ENCODE peak calls at places on chromosome 15, in six cellular contexts. Z is left lung; N is HepG2; P is K562; D is CD8-positive, alpha-beta T cell; T is heart right ventricle. Y is an unnamed sample.
A peak's percentile ranks its signal among the peaks of the same experiment; 100 is the strongest.

GRCh38 chr15:60044636-60045273 is 40.6 kb downstream of the FOXB1 start:
- ATAC-seq in T (no peak), Z (no peak), N (no peak), D (peak; percentile 67), P (no peak), Y (no peak)

GRCh38 chr15:74540761-74541493 is at the start of gene ARID3B:
- ATAC-seq in Z (peak; percentile 97), P (peak; percentile 96), N (peak; percentile 99), D (peak; percentile 82), T (peak; percentile 99), Y (peak; percentile 99)

GRCh38 chr15:59191855-59192237 is 14.8 kb upstream of the LDHAL6B start:
- ATAC-seq in P (no peak), Z (peak; percentile 46), N (no peak), T (no peak), D (no peak), Y (no peak)

GRCh38 chr15:78243491-78243941 is 9.2 kb upstream of the ACSBG1 start:
- ATAC-seq in D (no peak), P (peak; percentile 69), Z (peak; percentile 23), N (peak; percentile 50), T (peak; percentile 74), Y (no peak)

GRCh38 chr15:41512078-41512394 is 1.6 kb downstream of the LTK start:
- ATAC-seq in D (no peak), P (no peak), T (no peak), Z (peak; percentile 13), N (peak; percentile 5), Y (peak; percentile 19)

GRCh38 chr15:90686435-90687218 is 30.5 kb upstream of the BLM start:
- ATAC-seq in T (no peak), Z (no peak), D (peak; percentile 92), N (no peak), P (peak; percentile 51), Y (no peak)

GRCh38 chr15:55999635-56000034 is 6.2 kb upstream of the NEDD4 start:
- ATAC-seq in Z (no peak), T (no peak), N (no peak), D (no peak), P (peak; percentile 16), Y (no peak)

GRCh38 chr15:49610166-49610918 is 10.3 kb downstream of the FAM227B start:
- ATAC-seq in N (no peak), D (no peak), P (no peak), Z (no peak), T (no peak), Y (no peak)

GRCh38 chr15:59168536-59168935 is 38.1 kb upstream of the LDHAL6B start:
- ATAC-seq in T (no peak), P (no peak), N (peak; percentile 65), D (no peak), Z (peak; percentile 34), Y (no peak)

GRCh38 chr15:100461049-100461448 is 67.7 kb downstream of the CERS3 start:
- ATAC-seq in Z (no peak), T (no peak), P (no peak), N (no peak), D (no peak), Y (no peak)

GRCh38 chr15:31457161-31457560 is 130.5 kb downstream of the KLF13 start:
- ATAC-seq in N (no peak), P (no peak), T (no peak), Z (no peak), D (no peak), Y (no peak)

GRCh38 chr15:47188766-47189507 is 528.4 kb upstream of the SEMA6D start:
- ATAC-seq in P (no peak), N (no peak), Z (no peak), T (no peak), D (no peak), Y (no peak)

GRCh38 chr15:47813985-47814384 is 96.7 kb downstream of the SEMA6D start:
- ATAC-seq in P (no peak), N (no peak), D (no peak), Z (no peak), T (no peak), Y (no peak)

GRCh38 chr15:67902579-67902979 is 62.7 kb upstream of the RNU6-1 start:
- ATAC-seq in P (no peak), T (no peak), D (no peak), N (no peak), Z (no peak), Y (no peak)

GRCh38 chr15:92020207-92020606 is 166.7 kb downstream of the SLCO3A1 start:
- ATAC-seq in D (no peak), N (no peak), T (no peak), P (no peak), Z (no peak), Y (no peak)
- H3K27me3 ChIP-seq in D (no peaks in the 10 kb centered on the region), N (no peaks in the 10 kb centered on the region), T (no peaks in the 10 kb centered on the region), P (no peaks in the 10 kb centered on the region), Z (no peaks in the 10 kb centered on the region), Y (no peaks in the 10 kb centered on the region)

GRCh38 chr15:80915462-80915861 is 74.2 kb downstream of the MESD start:
- ATAC-seq in D (no peak), T (no peak), Z (no peak), P (peak; percentile 91), N (no peak), Y (no peak)
- TF ChIP-seq CTCF in D (no peak), T (no peak), Z (no peak), P (peak; percentile 53), N (no peak), Y (no peak)

GRCh38 chr15:61426466-61426865 is 197.4 kb upstream of the RORA start:
- ATAC-seq in Z (no peak), D (no peak), T (no peak), P (no peak), N (no peak), Y (no peak)
- H3K36me3 ChIP-seq in Z (no peaks in the 10 kb centered on the region), D (no peaks in the 10 kb centered on the region), T (no peaks in the 10 kb centered on the region), P (no peaks in the 10 kb centered on the region), N (no peaks in the 10 kb centered on the region), Y (no peaks in the 10 kb centered on the region)

DNA sequence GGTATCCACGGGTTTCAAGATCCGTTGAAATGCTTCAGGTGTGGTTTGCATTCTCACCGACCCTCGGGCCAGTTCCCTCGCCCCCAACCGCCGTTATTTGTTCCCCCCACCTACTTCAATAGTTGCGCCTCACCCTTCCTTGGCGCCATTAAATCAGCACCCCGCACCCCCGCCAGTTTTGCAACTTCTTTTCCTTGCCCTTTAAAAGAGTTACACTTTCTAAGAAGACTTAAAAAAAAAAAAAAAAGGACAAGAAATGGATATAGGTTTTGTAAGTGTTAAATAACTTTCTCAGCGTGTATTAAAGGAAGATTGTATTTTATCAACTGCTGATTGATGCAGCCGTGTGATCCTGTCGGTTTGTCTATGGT is 87.2 kb downstream of the NR2F2 start:
- ATAC-seq in D (no peak), Z (no peak), T (no peak), P (no peak), N (no peak), Y (no peak)
- H3K27me3 ChIP-seq in D (peaks cover 4% of the 10 kb centered on the region), Z (peaks cover 100% of the 10 kb centered on the region), T (peaks cover 98% of the 10 kb centered on the region), P (peaks cover 14% of the 10 kb centered on the region), N (peaks cover 2% of the 10 kb centered on the region), Y (peaks cover 88% of the 10 kb centered on the region)

GRCh38 chr15:88680241-88680910 is 41.6 kb downstream of the ISG20 start:
- ATAC-seq in N (no peak), D (no peak), T (no peak), Z (no peak), P (no peak), Y (no peak)

GRCh38 chr15:88674661-88675060 is 35.8 kb downstream of the ISG20 start:
- ATAC-seq in N (no peak), T (no peak), Z (no peak), P (no peak), D (no peak), Y (no peak)

GRCh38 chr15:88684345-88684744 is 45.5 kb downstream of the ISG20 start:
- ATAC-seq in D (no peak), N (no peak), P (no peak), Z (no peak), T (no peak), Y (no peak)

GRCh38 chr15:88681610-88682221 is 42.9 kb downstream of the ISG20 start:
- ATAC-seq in N (peak; percentile 99), T (no peak), D (no peak), Z (no peak), P (peak; percentile 51), Y (no peak)

DNA sequence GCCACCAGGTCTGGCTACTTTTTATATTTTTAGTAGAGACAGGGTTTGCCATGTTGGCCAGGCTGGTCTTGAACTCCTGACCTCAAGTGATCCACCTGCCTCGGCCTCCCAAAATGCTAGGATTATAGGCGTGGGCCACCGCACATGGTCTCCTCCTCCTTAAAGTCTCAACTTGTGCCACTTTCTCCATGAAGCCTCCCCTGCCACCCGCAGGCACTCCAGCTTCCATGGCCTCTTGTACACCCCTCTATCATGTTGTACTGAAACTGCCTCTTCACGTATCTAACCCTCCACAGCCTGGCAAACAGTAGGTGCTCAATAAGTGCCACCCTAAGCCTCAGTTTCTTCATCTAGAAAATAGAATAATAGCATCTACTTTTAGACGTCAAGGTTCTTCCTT is 39.9 kb downstream of the ISG20 start:
- ATAC-seq in T (no peak), N (no peak), Z (no peak), P (no peak), D (no peak), Y (no peak)
- TF ChIP-seq CTCF in T (no peak), N (no peak), Z (no peak), P (no peak), D (no peak), Y (no peak)

DNA sequence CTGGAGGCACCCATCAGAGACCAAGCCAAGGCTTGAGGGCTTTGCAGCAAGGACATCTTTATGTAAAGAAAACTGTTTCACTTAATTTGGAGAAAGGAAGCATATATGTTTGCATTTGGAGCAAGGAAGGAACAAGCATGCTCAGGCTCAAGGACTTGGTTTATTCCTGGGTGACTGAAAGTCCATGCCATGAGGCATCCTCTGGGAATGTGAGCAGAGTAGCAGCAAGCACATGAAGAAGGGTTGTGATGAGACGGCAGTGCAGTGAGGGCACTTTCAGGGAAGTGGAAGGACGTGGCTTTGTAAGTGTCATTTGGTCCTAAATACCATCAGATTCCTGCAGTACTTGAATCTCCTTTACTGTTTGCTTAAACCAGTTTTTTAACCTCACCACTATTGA is 26.8 kb downstream of the POLG start:
- ATAC-seq in T (no peak), D (no peak), Z (peak; percentile 50), P (no peak), N (no peak), Y (no peak)
- H3K36me3 ChIP-seq in T (peaks cover 8% of the 10 kb centered on the region), D (no peaks in the 10 kb centered on the region), Z (peaks cover 17% of the 10 kb centered on the region), P (peaks cover 90% of the 10 kb centered on the region), N (peaks cover 47% of the 10 kb centered on the region), Y (no peaks in the 10 kb centered on the region)

DNA sequence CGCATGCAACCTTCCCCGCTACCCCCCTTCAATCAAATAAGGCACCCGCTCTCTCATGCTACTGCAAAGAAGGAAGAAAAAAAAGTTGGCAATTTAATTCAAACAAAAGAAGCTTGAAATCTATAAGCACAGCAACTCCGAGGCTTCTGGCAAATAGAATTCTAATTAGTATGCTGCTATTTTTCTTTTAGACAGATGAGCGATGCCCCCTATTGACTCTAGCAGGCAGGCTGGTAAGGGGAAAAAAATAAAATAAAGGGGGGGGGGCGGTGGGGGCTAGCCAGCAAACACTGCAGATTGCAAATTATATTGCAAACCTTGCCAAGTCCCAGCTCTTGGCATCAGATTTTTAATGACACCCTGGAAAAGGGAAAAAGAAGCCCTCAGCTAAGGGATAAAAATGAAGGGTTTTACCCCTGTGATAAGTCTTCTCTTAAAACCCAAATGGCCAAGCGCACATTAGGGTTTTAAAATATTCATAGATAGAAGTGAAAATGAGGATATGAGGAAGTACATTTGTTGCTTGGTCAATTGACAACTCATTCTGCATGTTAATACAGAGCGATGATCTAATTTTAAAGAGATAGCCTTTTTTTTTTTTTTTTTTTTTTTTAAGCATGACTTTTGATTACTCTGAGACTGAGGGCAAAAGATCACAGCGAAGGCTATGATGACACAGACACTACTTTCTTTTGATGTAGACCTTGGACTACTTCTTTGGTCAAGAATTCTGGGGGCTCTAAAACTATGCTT is 255.3 kb downstream of the NR2F2 start:
- ATAC-seq in P (peak; percentile 60), N (no peak), D (no peak), Z (no peak), T (no peak), Y (no peak)
- H3K27me3 ChIP-seq in P (peaks cover 13% of the 10 kb centered on the region), N (no peaks in the 10 kb centered on the region), D (no peaks in the 10 kb centered on the region), Z (peaks cover 11% of the 10 kb centered on the region), T (no peaks in the 10 kb centered on the region), Y (peaks cover 3% of the 10 kb centered on the region)